ENCODE peak calls at places on chromosomes 13 and 19, in nine cellular contexts. One of them, this sample, is unnamed.
A peak's percentile ranks its signal among the peaks of the same experiment; 100 is the strongest.

GRCh38 chr19:49488863-49489537 is 1.6 kb downstream of the RPL13A start:
- DNase-seq in kidney epithelial cell: no peak
- DNase-seq in iPS-NIHi11: no peak
- DNase-seq in DMS153: no peak
- DNase-seq in hepatic stellate cell: no peak
- DNase-seq in CD4-positive, alpha-beta T cell: no peak
- DNase-seq in activated naive CD8-positive, alpha-beta T cell treated with anti-CD3 and anti-CD28 coated beads, Interleukin-2, amount 50 U/mL, for 24 hours: no peak
- DNase-seq in stimulated activated naive CD8-positive, alpha-beta T cell treated with anti-CD3 and anti-CD28 coated beads, Interleukin-15, amount 100 ng/mL, for 72 hours: no peak
- DNase-seq in CD8-positive, alpha-beta T cell: no peak
- DNase-seq in this sample: no peak

GRCh38 chr13:28822801-28823200 is 2.7 kb downstream of the MTUS2 start:
- DNase-seq in stimulated activated naive CD8-positive, alpha-beta T cell treated with anti-CD3 and anti-CD28 coated beads, Interleukin-15, amount 100 ng/mL, for 72 hours: no peak
- DNase-seq in DMS153: no peak
- DNase-seq in CD8-positive, alpha-beta T cell: no peak
- DNase-seq in activated naive CD8-positive, alpha-beta T cell treated with anti-CD3 and anti-CD28 coated beads, Interleukin-2, amount 50 U/mL, for 24 hours: no peak
- DNase-seq in CD4-positive, alpha-beta T cell: no peak
- DNase-seq in kidney epithelial cell: no peak
- DNase-seq in hepatic stellate cell: no peak
- DNase-seq in iPS-NIHi11: no peak
- DNase-seq in this sample: no peak

GRCh38 chr19:41698746-41699230 is 9.6 kb upstream of the CEACAM5 start:
- DNase-seq in CD4-positive, alpha-beta T cell: no peak
- DNase-seq in hepatic stellate cell: no peak
- DNase-seq in stimulated activated naive CD8-positive, alpha-beta T cell treated with anti-CD3 and anti-CD28 coated beads, Interleukin-15, amount 100 ng/mL, for 72 hours: no peak
- DNase-seq in activated naive CD8-positive, alpha-beta T cell treated with anti-CD3 and anti-CD28 coated beads, Interleukin-2, amount 50 U/mL, for 24 hours: no peak
- DNase-seq in kidney epithelial cell: no peak
- DNase-seq in CD8-positive, alpha-beta T cell: no peak
- DNase-seq in DMS153: peak; percentile 25
- DNase-seq in iPS-NIHi11: no peak
- DNase-seq in this sample: no peak

GRCh38 chr19:39362682-39363657 is 20.7 kb downstream of the SAMD4B start:
- DNase-seq in CD4-positive, alpha-beta T cell: no peak
- DNase-seq in hepatic stellate cell: peak; percentile 43
- DNase-seq in kidney epithelial cell: peak; percentile 45
- DNase-seq in DMS153: no peak
- DNase-seq in CD8-positive, alpha-beta T cell: no peak
- DNase-seq in stimulated activated naive CD8-positive, alpha-beta T cell treated with anti-CD3 and anti-CD28 coated beads, Interleukin-15, amount 100 ng/mL, for 72 hours: no peak
- DNase-seq in activated naive CD8-positive, alpha-beta T cell treated with anti-CD3 and anti-CD28 coated beads, Interleukin-2, amount 50 U/mL, for 24 hours: no peak
- DNase-seq in iPS-NIHi11: no peak
- DNase-seq in this sample: no peak

GRCh38 chr19:10979950-10980349 is 19.1 kb downstream of the SMARCA4 start:
- DNase-seq in CD8-positive, alpha-beta T cell: no peak
- DNase-seq in iPS-NIHi11: no peak
- DNase-seq in CD4-positive, alpha-beta T cell: no peak
- DNase-seq in DMS153: no peak
- DNase-seq in hepatic stellate cell: peak; percentile 63
- DNase-seq in kidney epithelial cell: no peak
- DNase-seq in stimulated activated naive CD8-positive, alpha-beta T cell treated with anti-CD3 and anti-CD28 coated beads, Interleukin-15, amount 100 ng/mL, for 72 hours: no peak
- DNase-seq in activated naive CD8-positive, alpha-beta T cell treated with anti-CD3 and anti-CD28 coated beads, Interleukin-2, amount 50 U/mL, for 24 hours: no peak
- DNase-seq in this sample: no peak

GRCh38 chr13:101979825-101980224 is 422.0 kb downstream of the FGF14 start:
- DNase-seq in stimulated activated naive CD8-positive, alpha-beta T cell treated with anti-CD3 and anti-CD28 coated beads, Interleukin-15, amount 100 ng/mL, for 72 hours: no peak
- DNase-seq in CD8-positive, alpha-beta T cell: no peak
- DNase-seq in activated naive CD8-positive, alpha-beta T cell treated with anti-CD3 and anti-CD28 coated beads, Interleukin-2, amount 50 U/mL, for 24 hours: no peak
- DNase-seq in hepatic stellate cell: no peak
- DNase-seq in iPS-NIHi11: no peak
- DNase-seq in CD4-positive, alpha-beta T cell: no peak
- DNase-seq in kidney epithelial cell: no peak
- DNase-seq in DMS153: peak; percentile 65
- DNase-seq in this sample: no peak

GRCh38 chr19:2618611-2619010 is 83.9 kb downstream of the GNG7 start:
- DNase-seq in DMS153: no peak
- DNase-seq in stimulated activated naive CD8-positive, alpha-beta T cell treated with anti-CD3 and anti-CD28 coated beads, Interleukin-15, amount 100 ng/mL, for 72 hours: peak; percentile 47
- DNase-seq in iPS-NIHi11: no peak
- DNase-seq in CD8-positive, alpha-beta T cell: peak; percentile 72
- DNase-seq in kidney epithelial cell: no peak
- DNase-seq in activated naive CD8-positive, alpha-beta T cell treated with anti-CD3 and anti-CD28 coated beads, Interleukin-2, amount 50 U/mL, for 24 hours: peak; percentile 88
- DNase-seq in hepatic stellate cell: no peak
- DNase-seq in CD4-positive, alpha-beta T cell: peak; percentile 55
- DNase-seq in this sample: no peak

GRCh38 chr13:45500492-45501174 is 35.9 kb downstream of the COG3 start:
- DNase-seq in stimulated activated naive CD8-positive, alpha-beta T cell treated with anti-CD3 and anti-CD28 coated beads, Interleukin-15, amount 100 ng/mL, for 72 hours: no peak
- DNase-seq in activated naive CD8-positive, alpha-beta T cell treated with anti-CD3 and anti-CD28 coated beads, Interleukin-2, amount 50 U/mL, for 24 hours: no peak
- DNase-seq in kidney epithelial cell: peak; percentile 83
- DNase-seq in CD8-positive, alpha-beta T cell: no peak
- DNase-seq in DMS153: no peak
- DNase-seq in CD4-positive, alpha-beta T cell: no peak
- DNase-seq in iPS-NIHi11: no peak
- DNase-seq in hepatic stellate cell: peak; percentile 40
- DNase-seq in this sample: peak; percentile 50

GRCh38 chr19:18401580-18402112 is 4.2 kb upstream of the LRRC25 start:
- DNase-seq in kidney epithelial cell: no peak
- DNase-seq in CD4-positive, alpha-beta T cell: no peak
- DNase-seq in activated naive CD8-positive, alpha-beta T cell treated with anti-CD3 and anti-CD28 coated beads, Interleukin-2, amount 50 U/mL, for 24 hours: no peak
- DNase-seq in hepatic stellate cell: peak; percentile 61
- DNase-seq in DMS153: peak; percentile 35
- DNase-seq in CD8-positive, alpha-beta T cell: no peak
- DNase-seq in iPS-NIHi11: peak; percentile 63
- DNase-seq in stimulated activated naive CD8-positive, alpha-beta T cell treated with anti-CD3 and anti-CD28 coated beads, Interleukin-15, amount 100 ng/mL, for 72 hours: no peak
- DNase-seq in this sample: peak; percentile 76

GRCh38 chr13:24148414-24149305 is 11.9 kb upstream of the SPATA13 start:
- DNase-seq in hepatic stellate cell: peak; percentile 96
- DNase-seq in iPS-NIHi11: peak; percentile 60
- DNase-seq in kidney epithelial cell: peak; percentile 97
- DNase-seq in CD4-positive, alpha-beta T cell: no peak
- DNase-seq in CD8-positive, alpha-beta T cell: no peak
- DNase-seq in stimulated activated naive CD8-positive, alpha-beta T cell treated with anti-CD3 and anti-CD28 coated beads, Interleukin-15, amount 100 ng/mL, for 72 hours: no peak
- DNase-seq in activated naive CD8-positive, alpha-beta T cell treated with anti-CD3 and anti-CD28 coated beads, Interleukin-2, amount 50 U/mL, for 24 hours: no peak
- DNase-seq in DMS153: peak; percentile 69
- DNase-seq in this sample: peak; percentile 90

GRCh38 chr19:19061491-19061890 is 2.3 kb upstream of the SLC25A42 start:
- DNase-seq in activated naive CD8-positive, alpha-beta T cell treated with anti-CD3 and anti-CD28 coated beads, Interleukin-2, amount 50 U/mL, for 24 hours: no peak
- DNase-seq in stimulated activated naive CD8-positive, alpha-beta T cell treated with anti-CD3 and anti-CD28 coated beads, Interleukin-15, amount 100 ng/mL, for 72 hours: no peak
- DNase-seq in DMS153: peak; percentile 79
- DNase-seq in iPS-NIHi11: no peak
- DNase-seq in CD4-positive, alpha-beta T cell: no peak
- DNase-seq in hepatic stellate cell: no peak
- DNase-seq in kidney epithelial cell: no peak
- DNase-seq in CD8-positive, alpha-beta T cell: no peak
- DNase-seq in this sample: no peak